ENCODE peak calls at places on chromosome 1, in five cellular contexts. H is tibial nerve, M is ovary, O is WTC11, L is nephron progenitor cell. V is an unnamed sample.

GRCh38 chr1:101136739-101137138 is 100.1 kb upstream of the S1PR1 start:
- DNase-seq in O (no peak), H (no peak), L (no peak), M (no peak), V (no peak)

GRCh38 chr1:13697738-13698137 is 2.2 kb upstream of the PRDM2 start:
- DNase-seq in M (no peak), O (no peak), H (no peak), L (no peak), V (no peak)

GRCh38 chr1:20725189-20726106 is 7.1 kb downstream of the SH2D5 start:
- DNase-seq in L (no peak), O (no peak), M (peak; percentile 22), H (no peak), V (no peak)

GRCh38 chr1:182685186-182685585 is 799 bp upstream of the RGS8 start:
- DNase-seq in H (no peak), M (no peak), L (peak; percentile 14), O (no peak), V (no peak)

GRCh38 chr1:155962599-155963211 is 15.6 kb downstream of the ARHGEF2 start:
- DNase-seq in H (peak; percentile 52), O (no peak), M (peak; percentile 62), L (no peak), V (no peak)

GRCh38 chr1:9628541-9629444 is 22.7 kb upstream of the PIK3CD start:
- DNase-seq in H (no peak), L (no peak), O (no peak), M (no peak), V (no peak)

GRCh38 chr1:38235705-38236104 is 189.1 kb upstream of the POU3F1 start:
- DNase-seq in H (no peak), L (no peak), M (no peak), O (no peak), V (no peak)

GRCh38 chr1:198749279-198749678 is 110.4 kb downstream of the PTPRC start:
- DNase-seq in L (no peak), O (no peak), M (no peak), H (no peak), V (no peak)

GRCh38 chr1:176949033-176949662 is 215.4 kb downstream of the ASTN1 start:
- DNase-seq in M (no peak), H (no peak), L (peak; percentile 84), O (peak; percentile 92), V (peak; percentile 56)

GRCh38 chr1:102772831-102773230 is 335.5 kb downstream of the COL11A1 start:
- DNase-seq in L (no peak), H (no peak), O (no peak), M (no peak), V (no peak)

GRCh38 chr1:28602536-28603439 is 10.7 kb downstream of the RAB42 start:
- DNase-seq in H (peak; percentile 82), M (peak; percentile 74), O (peak; percentile 57), L (peak; percentile 61), V (no peak)

GRCh38 chr1:244246334-244246733 is 195.3 kb downstream of the ZBTB18 start:
- DNase-seq in O (no peak), H (no peak), L (no peak), M (no peak), V (no peak)

GRCh38 chr1:22380024-22380785 is 71.4 kb upstream of the ZBTB40 start:
- DNase-seq in M (no peak), H (no peak), L (no peak), O (no peak), V (no peak)

GRCh38 chr1:196584703-196585102 is 23.5 kb downstream of the KCNT2 start:
- DNase-seq in O (no peak), M (no peak), L (no peak), H (no peak), V (no peak)

GRCh38 chr1:119747451-119747850 is 21.3 kb downstream of the HMGCS2 start:
- DNase-seq in H (no peak), L (no peak), M (peak; percentile 61), O (no peak), V (no peak)

GRCh38 chr1:65025794-65026193 is 59.4 kb upstream of the JAK1 start:
- DNase-seq in O (no peak), L (no peak), H (no peak), M (no peak), V (no peak)

GRCh38 chr1:65022264-65022663 is 55.9 kb upstream of the JAK1 start:
- DNase-seq in M (no peak), O (no peak), H (no peak), L (no peak), V (no peak)

GRCh38 chr1:65026235-65026634 is 59.9 kb upstream of the JAK1 start:
- DNase-seq in O (peak; percentile 32), H (no peak), L (no peak), M (no peak), V (no peak)

GRCh38 chr1:65021792-65022191 is 55.4 kb upstream of the JAK1 start:
- DNase-seq in O (no peak), M (no peak), H (no peak), L (no peak), V (no peak)

GRCh38 chr1:65020774-65021173 is 54.4 kb upstream of the JAK1 start:
- DNase-seq in M (no peak), O (no peak), L (no peak), H (no peak), V (no peak)
- TF ChIP-seq CTCF in M (no peak), O (no peak), L (peak; percentile 17), H (no peak), V (peak; percentile 38)

GRCh38 chr1:47491341-47491753 is 53.5 kb downstream of the FOXD2 start:
- DNase-seq in O (no peak), M (no peak), H (no peak), L (no peak), V (no peak)
- TF ChIP-seq CTCF in O (no peak), M (no peak), H (no peak), L (no peak), V (no peak)

GRCh38 chr1:3702990-3703728 is 49.1 kb upstream of the CCDC27 start:
- DNase-seq in L (peak; percentile 41), O (no peak), H (no peak), M (no peak), V (no peak)
- TF ChIP-seq CTCF in L (peak; percentile 23), O (no peak), H (no peak), M (no peak), V (no peak)

DNA sequence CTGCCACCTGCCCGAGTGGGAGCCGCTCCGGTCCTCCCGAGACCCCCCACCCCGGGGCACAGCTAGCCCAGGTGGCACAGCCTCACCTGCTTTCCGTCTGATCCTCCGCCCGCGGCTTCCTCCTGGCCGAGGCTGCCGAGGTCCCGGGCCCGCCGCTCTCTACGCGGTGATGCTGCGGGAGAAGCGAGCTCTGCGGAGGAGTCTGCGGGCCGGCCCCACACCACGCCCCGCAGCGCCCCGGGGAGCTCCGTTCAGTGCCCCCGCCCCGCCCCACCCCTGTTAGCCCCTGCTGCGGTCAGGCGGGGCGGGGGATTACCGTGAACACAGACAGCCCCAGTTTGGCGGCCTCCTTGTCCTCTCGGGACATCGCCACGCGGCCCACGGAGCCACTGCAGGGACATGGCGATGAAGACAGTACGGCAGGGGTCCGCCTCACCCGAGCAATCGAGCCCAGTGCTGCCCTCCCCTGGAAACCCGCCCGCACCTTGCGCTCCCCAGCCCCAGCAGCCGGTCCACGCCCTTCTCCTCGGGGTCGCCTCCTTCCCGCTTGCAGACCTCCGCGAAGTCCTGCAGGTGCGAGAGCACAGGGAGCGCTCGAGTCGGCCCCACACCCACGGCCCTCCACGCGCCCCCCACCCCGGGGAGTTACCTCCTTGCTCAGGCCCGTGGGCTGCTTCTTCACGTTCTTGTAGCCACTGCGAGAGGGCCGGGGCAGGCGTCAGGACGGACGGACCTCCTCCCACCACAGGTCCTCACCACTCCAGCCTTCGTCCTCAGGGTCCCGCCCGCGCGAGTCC is 933 bp downstream of the C1orf35 start:
- DNase-seq in O (peak; percentile 51), L (peak; percentile 74), M (peak; percentile 63), H (no peak), V (no peak)
- TF ChIP-seq CTCF in O (no peak), L (no peak), M (no peak), H (no peak), V (peak; percentile 20)

GRCh38 chr1:207719209-207719608 is 32.6 kb upstream of the CD46 start:
- DNase-seq in H (no peak), L (no peak), O (no peak), M (no peak), V (no peak)

GRCh38 chr1:207711285-207711684 is 40.6 kb upstream of the CD46 start:
- DNase-seq in M (no peak), L (no peak), H (no peak), O (peak; percentile 22), V (no peak)

GRCh38 chr1:207713529-207713928 is 38.3 kb upstream of the CD46 start:
- DNase-seq in L (no peak), H (no peak), M (no peak), O (peak; percentile 15), V (no peak)
- TF ChIP-seq CTCF in L (no peak), H (no peak), M (no peak), O (no peak), V (no peak)

GRCh38 chr1:114618606-114619005 is 37.2 kb upstream of the BCAS2 start:
- DNase-seq in H (no peak), M (no peak), L (no peak), O (no peak), V (no peak)

GRCh38 chr1:114623364-114623763 is 41.9 kb upstream of the BCAS2 start:
- DNase-seq in L (no peak), O (no peak), H (no peak), M (no peak), V (no peak)

DNA sequence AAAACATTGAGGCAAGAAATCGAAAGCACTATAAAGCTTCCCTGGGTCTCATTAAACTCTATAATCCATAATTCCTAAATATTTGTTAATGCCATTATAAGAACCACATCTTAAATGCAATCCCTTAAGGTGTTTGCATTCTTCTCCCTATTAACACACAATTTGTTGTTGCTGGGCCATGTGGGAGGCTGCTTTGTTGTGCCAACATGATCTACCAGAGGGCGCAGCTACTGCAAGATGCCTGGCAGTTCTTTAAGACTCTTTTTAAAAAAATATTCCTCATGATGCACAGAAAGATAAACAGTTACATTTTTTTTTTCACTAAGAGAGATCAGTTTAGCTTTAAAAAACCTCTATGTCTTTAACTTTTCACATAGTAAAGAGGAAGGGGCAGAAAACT is 39.0 kb upstream of the BCAS2 start:
- DNase-seq in O (no peak), L (no peak), M (no peak), H (no peak), V (no peak)
- TF ChIP-seq CTCF in O (no peak), L (no peak), M (no peak), H (no peak), V (peak; percentile 27)

V was measured in RWPE2.